ENCODE peak calls at places on chromosomes 6 and 20, in four cellular contexts. L is erythroblast, F is transverse colon, K is HCT116. J is an unnamed sample.

GRCh38 chr6:21022343-21023107 is 488.3 kb downstream of the CDKAL1 start:
- DNase-seq in L (no peak), F (no peak), K (peak), J (peak)

GRCh38 chr6:34295721-34296120 is 46.9 kb upstream of the SMIM29 start:
- DNase-seq in L (no peak), F (no peak), K (no peak), J (no peak)

GRCh38 chr6:83221886-83222479 is 28.8 kb downstream of the RWDD2A start:
- DNase-seq in L (peak), F (no peak), K (peak), J (no peak)

GRCh38 chr6:43472515-43472914 is 4.9 kb upstream of the TJAP1 start:
- DNase-seq in L (no peak), F (no peak), K (no peak), J (no peak)

GRCh38 chr20:63333241-63333836 is 27.8 kb downstream of the CHRNA4 start:
- DNase-seq in L (no peak), F (no peak), K (no peak), J (no peak)

GRCh38 chr6:153980176-153980575 is 58.9 kb upstream of the OPRM1 start:
- DNase-seq in L (no peak), F (no peak), K (no peak), J (no peak)

GRCh38 chr6:168799067-168799466 is 358.1 kb downstream of the SMOC2 start:
- DNase-seq in L (no peak), F (no peak), K (no peak), J (no peak)

GRCh38 chr6:431986-432385 is 40.4 kb downstream of the IRF4 start:
- DNase-seq in L (no peak), F (no peak), K (no peak), J (no peak)

GRCh38 chr6:37242429-37243052 is 15.0 kb upstream of the TBC1D22B start:
- DNase-seq in L (peak), F (no peak), K (peak), J (peak)

GRCh38 chr20:13443690-13444089 is 195.0 kb downstream of the TASP1 start:
- DNase-seq in L (no peak), F (no peak), K (no peak), J (no peak)

GRCh38 chr20:13441388-13441787 is 197.3 kb downstream of the TASP1 start:
- DNase-seq in L (peak), F (no peak), K (no peak), J (no peak)

GRCh38 chr20:13447385-13448180 is 191.1 kb downstream of the TASP1 start:
- DNase-seq in L (no peak), F (no peak), K (no peak), J (no peak)

DNA sequence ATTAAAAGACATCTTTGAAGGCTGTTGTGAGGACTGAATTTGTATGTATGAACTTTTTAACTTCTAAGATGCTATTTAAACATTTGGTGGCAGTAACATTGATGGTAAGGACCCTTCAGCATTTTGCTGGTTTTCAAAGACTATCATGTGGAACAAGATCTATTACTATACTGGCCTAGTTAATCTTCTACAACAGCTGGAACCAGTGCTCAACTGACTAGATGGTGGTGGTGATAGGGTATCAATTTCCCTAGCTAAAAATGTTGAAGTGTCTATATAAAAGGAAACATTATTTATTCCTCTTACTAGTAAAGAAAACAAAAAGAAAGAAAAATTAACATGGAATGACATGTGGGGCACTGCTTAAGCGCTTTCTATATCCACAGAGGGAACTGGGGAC is 195.7 kb downstream of the TASP1 start:
- DNase-seq in L (peak), F (no peak), K (no peak), J (no peak)
- TF ChIP-seq POLR2A in L (no peak), F (no peak), K (no peak), J (no peak)

GRCh38 chr20:41004561-41005360 is 23.9 kb upstream of the TOP1 start:
- DNase-seq in L (no peak), F (no peak), K (no peak), J (no peak)

GRCh38 chr20:41006936-41007871 is 21.4 kb upstream of the TOP1 start:
- DNase-seq in L (no peak), F (no peak), K (no peak), J (no peak)

GRCh38 chr20:41006126-41006935 is 22.3 kb upstream of the TOP1 start:
- DNase-seq in L (no peak), F (no peak), K (no peak), J (no peak)

GRCh38 chr20:41003143-41003932 is 25.3 kb upstream of the TOP1 start:
- DNase-seq in L (no peak), F (peak), K (peak), J (peak)

DNA sequence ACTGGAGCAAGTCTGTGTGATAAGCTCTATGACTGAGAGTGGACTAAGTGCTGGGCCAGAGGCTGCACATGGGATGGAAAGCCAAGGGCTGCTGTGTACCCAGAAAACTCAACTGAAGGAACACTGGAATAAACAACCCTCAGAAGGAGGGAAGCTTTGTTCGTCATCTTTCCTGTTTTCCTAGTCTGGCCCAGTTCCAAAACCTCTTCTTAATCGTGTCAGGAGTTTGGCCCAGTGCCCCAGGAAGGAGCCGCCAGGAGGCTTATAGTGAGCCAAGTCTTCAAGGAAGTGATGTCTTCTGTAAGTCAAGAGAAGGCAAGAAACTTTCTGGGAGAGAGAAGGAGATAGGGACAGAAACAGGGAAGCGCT is 23.3 kb upstream of the TOP1 start:
- DNase-seq in L (no peak), F (peak), K (peak), J (peak)
- TF ChIP-seq POLR2A in L (no peak), F (no peak), K (no peak), J (no peak)

DNA sequence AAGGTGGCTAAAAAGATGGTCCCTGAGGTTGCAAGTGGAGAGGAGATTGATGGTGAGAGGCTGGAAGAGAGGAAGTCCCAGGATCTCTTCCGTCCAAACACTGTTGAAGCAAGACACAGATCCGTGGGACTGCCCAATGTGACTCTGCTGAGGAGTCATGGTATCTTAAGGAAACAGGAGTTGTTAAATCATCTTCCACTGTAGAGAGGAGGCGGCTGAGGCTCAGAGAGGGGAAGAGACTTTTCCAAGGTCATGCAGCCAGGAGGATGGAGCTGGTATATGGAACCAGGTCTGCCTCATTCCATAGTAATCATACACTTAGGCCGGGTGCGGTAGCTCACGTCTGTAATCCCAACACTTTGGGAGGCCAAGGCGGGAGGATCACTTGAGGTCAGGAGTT is 4.1 kb upstream of the ZNF335 start:
- DNase-seq in L (no peak), F (no peak), K (no peak), J (no peak)
- TF ChIP-seq POLR2A in L (no peak), F (no peak), K (no peak), J (no peak)

DNA sequence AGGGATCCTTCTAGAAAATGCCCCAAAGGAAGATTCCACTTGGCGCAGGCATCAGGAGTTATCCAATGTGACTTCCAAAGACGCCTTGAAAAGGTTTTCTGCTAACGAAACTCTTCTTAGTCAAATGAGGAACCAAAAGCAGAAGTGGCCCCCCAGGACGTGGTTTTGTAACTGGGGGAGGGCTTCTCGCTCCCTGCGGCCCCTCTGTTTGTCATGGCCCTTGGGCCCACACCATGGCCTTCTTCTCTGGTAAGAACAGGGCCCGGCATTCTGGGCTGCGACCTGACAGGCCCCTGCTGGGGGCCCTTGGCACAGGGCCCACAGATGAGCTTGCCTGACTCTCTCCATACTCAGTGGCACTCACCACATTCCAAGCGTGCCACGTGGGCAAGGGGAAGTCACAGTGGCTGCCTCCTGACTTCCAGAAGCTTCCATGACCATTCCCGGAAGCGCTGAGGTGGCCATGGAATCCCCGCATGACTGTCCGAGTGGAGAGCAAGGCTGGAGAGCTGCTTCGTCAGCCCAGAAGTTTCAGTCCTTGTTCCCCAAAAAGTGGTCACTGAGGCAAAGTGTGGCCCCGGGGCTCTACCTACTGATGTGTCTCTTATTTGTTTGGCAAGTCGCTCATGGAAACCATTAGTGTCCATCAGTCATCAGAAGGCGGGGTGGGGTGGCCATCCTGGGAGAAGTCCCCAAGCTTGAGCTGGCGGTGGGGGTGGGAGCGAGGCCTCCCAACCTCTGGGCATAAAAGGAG is 881 bp upstream of the CTSZ start:
- DNase-seq in L (peak), F (peak), K (no peak), J (no peak)
- TF ChIP-seq POLR2A in L (no peak), F (no peak), K (no peak), J (no peak)

GRCh38 chr20:35320396-35321126 is 28.3 kb upstream of the FAM83C start:
- DNase-seq in L (no peak), F (no peak), K (peak), J (no peak)

GRCh38 chr20:35319206-35320197 is 27.3 kb upstream of the FAM83C start:
- DNase-seq in L (no peak), F (no peak), K (no peak), J (no peak)

GRCh38 chr20:35317416-35317815 is 25.2 kb upstream of the FAM83C start:
- DNase-seq in L (no peak), F (no peak), K (no peak), J (no peak)

GRCh38 chr20:35316086-35316485 is 23.9 kb upstream of the FAM83C start:
- DNase-seq in L (no peak), F (no peak), K (no peak), J (no peak)

DNA sequence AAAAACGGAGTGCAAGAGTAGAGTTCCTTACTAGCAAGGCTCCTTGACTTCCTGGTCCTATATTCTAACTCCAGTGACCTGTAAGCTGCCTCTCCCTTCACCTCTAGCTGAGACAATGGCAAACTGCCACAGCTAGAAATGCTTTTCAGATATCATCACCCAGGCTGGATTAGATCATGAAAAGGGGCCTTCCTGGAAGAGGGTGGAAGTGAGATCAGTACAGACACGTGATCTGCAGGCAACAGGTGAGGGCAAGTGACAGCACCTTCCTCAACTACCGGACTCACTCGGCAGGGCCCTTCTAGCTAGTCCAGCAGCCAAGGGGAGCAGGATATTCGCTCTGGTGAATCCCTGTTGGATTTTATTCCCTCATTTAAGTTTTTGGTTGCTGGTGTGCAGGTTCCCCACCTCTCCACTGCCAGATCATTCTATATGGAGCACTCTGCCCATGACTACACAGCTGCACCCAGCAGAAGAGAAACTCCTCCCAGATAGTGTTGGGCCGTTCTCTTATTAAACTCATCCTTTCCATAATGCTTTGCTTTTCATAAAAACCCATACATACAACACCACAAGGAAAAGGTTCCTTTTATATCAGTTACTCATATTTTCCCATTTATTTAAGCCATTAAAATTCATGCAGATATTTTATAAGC is 26.4 kb upstream of the FAM83C start:
- DNase-seq in L (no peak), F (peak), K (peak), J (no peak)
- TF ChIP-seq POLR2A in L (no peak), F (peak), K (no peak), J (no peak)

GRCh38 chr6:71419217-71419953 is 130.8 kb downstream of the OGFRL1 start:
- DNase-seq in L (no peak), F (no peak), K (no peak), J (no peak)

GRCh38 chr6:71421611-71422010 is 133.0 kb downstream of the OGFRL1 start:
- DNase-seq in L (no peak), F (no peak), K (no peak), J (no peak)

GRCh38 chr6:71419954-71420692 is 131.5 kb downstream of the OGFRL1 start:
- DNase-seq in L (peak), F (peak), K (no peak), J (no peak)

DNA sequence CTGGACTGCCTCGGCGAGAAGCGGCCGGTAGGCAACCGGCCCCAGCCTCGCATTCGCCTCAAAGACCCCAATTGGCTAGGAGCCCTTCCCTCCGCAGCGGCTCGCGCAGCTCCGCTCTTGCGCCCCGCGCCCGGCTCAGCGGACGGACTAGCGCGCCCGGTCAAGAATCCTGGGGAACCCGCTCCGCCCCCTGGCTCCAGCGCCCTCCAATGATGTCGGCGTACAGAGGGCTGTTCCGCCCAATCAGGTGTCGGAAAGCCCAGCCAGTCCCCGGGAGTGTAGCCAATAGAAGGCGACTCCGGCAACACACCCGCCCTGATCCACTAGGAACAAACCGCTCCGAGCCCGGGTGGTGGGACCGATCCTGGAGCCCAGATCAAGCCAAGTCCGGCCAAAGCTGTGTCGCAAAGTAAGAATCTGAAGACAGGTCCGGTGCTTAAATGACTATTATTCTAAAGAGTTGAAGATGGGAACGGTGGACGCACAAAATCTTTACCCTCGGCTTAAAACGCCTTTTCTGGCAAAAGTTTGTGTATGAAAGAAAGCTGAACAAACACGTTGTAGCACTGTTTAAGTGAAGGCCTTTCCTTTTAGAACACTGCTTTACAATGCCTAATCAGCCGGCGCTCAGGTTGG is 132.2 kb downstream of the OGFRL1 start:
- DNase-seq in L (peak), F (peak), K (no peak), J (peak)
- TF ChIP-seq POLR2A in L (no peak), F (peak), K (no peak), J (peak)

DNA sequence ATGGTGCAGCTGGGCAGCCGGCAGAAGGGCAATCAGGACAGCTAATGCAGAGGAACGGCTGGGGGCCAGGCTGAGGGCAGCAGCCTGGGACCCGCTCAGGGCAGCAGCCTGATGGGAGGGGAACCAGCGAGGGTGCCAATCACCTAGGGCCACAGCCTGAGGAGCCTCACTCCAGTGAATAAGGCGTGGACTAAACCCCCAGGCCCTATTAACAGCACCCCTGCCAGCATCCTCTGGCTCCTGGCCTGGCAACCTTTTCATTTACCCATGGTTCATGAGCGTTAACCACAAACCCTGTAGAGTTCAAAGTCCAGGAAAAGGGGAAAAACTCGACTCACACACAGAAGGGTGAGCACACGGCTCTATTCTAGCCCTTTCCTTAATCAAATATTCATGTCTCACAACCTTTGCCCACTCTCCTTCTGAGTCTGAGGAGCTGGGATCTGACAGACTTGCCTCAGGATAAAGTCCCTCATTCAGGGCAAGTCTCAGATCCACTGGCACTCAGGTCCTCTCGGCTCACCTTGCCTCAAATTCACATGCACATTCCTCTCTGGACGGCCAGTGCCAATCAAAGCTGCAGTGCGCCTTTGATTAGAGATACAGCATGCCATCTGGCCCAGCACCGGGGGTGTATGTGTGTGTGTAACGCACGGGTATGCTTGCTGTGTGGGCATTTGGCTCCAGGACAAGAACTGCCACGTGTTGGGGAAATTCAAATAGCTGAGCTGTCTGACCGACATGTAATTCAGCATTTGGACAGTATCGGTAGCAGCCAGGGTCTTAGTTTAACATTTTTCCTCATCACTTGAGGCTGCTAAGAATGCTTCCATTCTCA is 86.9 kb upstream of the TRAF3IP2 start:
- DNase-seq in L (no peak), F (peak), K (no peak), J (no peak)
- TF ChIP-seq POLR2A in L (no peak), F (no peak), K (no peak), J (no peak)

DNA sequence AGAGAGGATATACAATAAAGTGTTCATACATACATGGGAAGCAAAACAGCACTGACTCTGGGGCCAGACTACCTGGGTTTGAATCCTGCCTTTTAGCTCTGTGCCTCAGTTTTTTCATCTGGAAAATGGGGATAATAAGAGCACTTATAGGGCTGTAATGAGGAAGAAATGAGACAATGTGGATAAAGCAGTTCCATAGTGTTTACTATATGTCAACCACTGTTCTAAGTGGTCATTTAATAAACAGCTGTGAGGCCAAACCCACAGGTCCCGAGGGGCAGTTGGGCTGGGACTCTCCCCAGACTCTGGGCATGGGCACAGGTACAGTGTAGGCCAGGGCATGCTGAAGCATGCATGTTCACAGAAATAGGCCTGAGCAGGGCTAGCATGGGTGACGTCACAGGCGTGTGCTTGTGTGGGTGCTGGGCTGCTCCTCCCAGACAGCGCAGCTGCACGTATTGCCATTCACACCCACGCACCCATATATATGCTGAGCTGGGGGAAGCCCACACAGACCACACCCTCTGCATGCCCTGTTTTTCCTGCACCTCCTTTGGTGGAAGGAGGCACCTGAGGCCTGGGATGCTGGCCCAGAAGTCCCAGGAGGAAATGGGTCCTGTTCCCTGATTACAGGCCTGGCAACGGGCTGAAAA is 3.5 kb upstream of the PLCG1 start:
- DNase-seq in L (no peak), F (peak), K (no peak), J (no peak)
- TF ChIP-seq POLR2A in L (no peak), F (no peak), K (no peak), J (no peak)

J was measured in H54.